ENCODE peak calls at places on chromosome 7, in four cellular contexts. T is GM18507, W is T-helper 1 cell, N is OCI-M1. S is an unnamed sample.
A peak's percentile ranks its signal among the peaks of the same experiment; 100 is the strongest.

GRCh38 chr7:150954986-150955518 is 23.1 kb downstream of the KCNH2 start:
- DNase-seq in W (no peak), T (no peak), N (peak; percentile 26), S (no peak)

GRCh38 chr7:91181949-91182348 is 82.3 kb upstream of the FZD1 start:
- DNase-seq in T (no peak), W (no peak), N (no peak), S (no peak)

GRCh38 chr7:105352018-105352612 is 36.6 kb downstream of the SRPK2 start:
- DNase-seq in W (peak; percentile 41), T (peak; percentile 45), N (peak; percentile 86), S (peak; percentile 41)

GRCh38 chr7:47232751-47233412 is 349.0 kb downstream of the TNS3 start:
- DNase-seq in N (peak; percentile 29), W (no peak), T (no peak), S (no peak)

GRCh38 chr7:11950281-11950680 is 118.3 kb upstream of the THSD7A start:
- DNase-seq in T (no peak), N (no peak), W (no peak), S (no peak)

GRCh38 chr7:32588657-32589056 is 93.4 kb downstream of the AVL9 start:
- DNase-seq in T (no peak), W (no peak), N (peak; percentile 4), S (no peak)

GRCh38 chr7:26090927-26091519 is 61.0 kb upstream of the NFE2L3 start:
- DNase-seq in N (peak; percentile 61), W (no peak), T (peak; percentile 18), S (no peak)

GRCh38 chr7:44980393-44981034 is 1.7 kb upstream of the MYO1G start:
- DNase-seq in N (no peak), T (no peak), W (peak; percentile 42), S (no peak)

GRCh38 chr7:67937717-67938191 is 941.1 kb downstream of the TYW1 start:
- DNase-seq in W (no peak), N (no peak), T (no peak), S (no peak)

GRCh38 chr7:69568266-69568665 is 30.0 kb upstream of the AUTS2 start:
- DNase-seq in N (no peak), T (no peak), W (no peak), S (no peak)

GRCh38 chr7:73706122-73707044 is 13.1 kb downstream of the STX1A start:
- DNase-seq in N (no peak), T (no peak), W (no peak), S (no peak)

GRCh38 chr7:69714886-69715571 is 116.8 kb downstream of the AUTS2 start:
- DNase-seq in T (no peak), N (no peak), W (no peak), S (no peak)

GRCh38 chr7:29464693-29465092 is 98.9 kb upstream of the PRR15 start:
- DNase-seq in T (no peak), N (no peak), W (no peak), S (no peak)

S was measured in GM19239.